ENCODE peak calls at places on chromosomes 11 and 22, in nine cellular contexts. T is spleen; Y is colonic mucosa; F is effector memory CD4-positive, alpha-beta T cell; A is fibroblast of lung; O is keratinocyte; N is AG04450; L is tibial artery; C is caudate nucleus. Q is an unnamed sample.

GRCh38 chr11:67053896-67054850 is 2.5 kb upstream of the RHOD start:
- DNase-seq in L (peak), O (no peak), C (peak), N (no peak), Y (peak), A (peak), T (no peak), F (no peak), Q (peak)

GRCh38 chr22:44181912-44182590 is 1.3 kb downstream of the PARVG start:
- DNase-seq in N (no peak), Y (no peak), T (peak), C (no peak), L (no peak), O (no peak), F (no peak), A (no peak), Q (no peak)

GRCh38 chr11:63829823-63830489 is 9.0 kb upstream of the MARK2 start:
- DNase-seq in O (no peak), T (no peak), Y (no peak), A (peak), C (no peak), N (no peak), L (no peak), F (no peak), Q (no peak)

GRCh38 chr11:2251138-2251537 is 19.2 kb downstream of the ASCL2 start:
- DNase-seq in N (no peak), C (no peak), L (no peak), A (no peak), T (peak), Y (no peak), F (no peak), O (no peak), Q (no peak)

GRCh38 chr22:26544489-26544888 is 32.2 kb upstream of the TFIP11 start:
- DNase-seq in T (no peak), O (no peak), N (no peak), F (no peak), L (no peak), C (no peak), A (no peak), Y (no peak), Q (no peak)

GRCh38 chr22:49062155-49063039 is 765.3 kb downstream of the BRD1 start:
- DNase-seq in N (no peak), F (no peak), T (no peak), O (no peak), Y (no peak), A (no peak), L (no peak), C (no peak), Q (no peak)

GRCh38 chr11:30917859-30918478 is 331.8 kb upstream of the MPPED2 start:
- DNase-seq in C (no peak), A (peak), T (no peak), Y (no peak), F (no peak), N (peak), L (no peak), O (no peak), Q (no peak)

GRCh38 chr11:72146625-72147024 is 11.1 kb downstream of the FOLR3 start:
- DNase-seq in Y (no peak), O (no peak), A (no peak), C (no peak), F (no peak), T (no peak), N (no peak), L (no peak), Q (no peak)

GRCh38 chr22:20803696-20804324 is 29.9 kb downstream of the SERPIND1 start:
- DNase-seq in Y (peak), A (peak), N (peak), O (no peak), T (peak), C (no peak), F (no peak), L (no peak), Q (no peak)

GRCh38 chr11:1302461-1303073 is 6.9 kb downstream of the TOLLIP start:
- DNase-seq in O (no peak), L (no peak), A (no peak), Y (peak), N (no peak), C (no peak), T (peak), F (no peak), Q (no peak)

GRCh38 chr11:8702598-8702915 is 20.0 kb downstream of the RPL27A start:
- DNase-seq in Y (no peak), T (no peak), F (no peak), O (no peak), L (no peak), C (no peak), N (no peak), A (no peak), Q (no peak)

GRCh38 chr11:65436412-65437032 is 13.9 kb downstream of the NEAT1 start:
- DNase-seq in T (no peak), N (no peak), C (no peak), O (no peak), A (no peak), L (no peak), Y (peak), F (no peak), Q (no peak)

GRCh38 chr11:1531961-1532586 is 40.0 kb downstream of the DUSP8 start:
- DNase-seq in F (no peak), L (peak), N (no peak), A (no peak), T (no peak), Y (no peak), O (peak), C (no peak), Q (no peak)

GRCh38 chr11:75233688-75234295 is 6.8 kb upstream of the TPBGL start:
- DNase-seq in F (no peak), L (no peak), T (no peak), C (no peak), O (peak), A (peak), Y (peak), N (peak), Q (no peak)

GRCh38 chr11:69912911-69913451 is 93.8 kb upstream of the FGF3 start:
- DNase-seq in L (peak), N (no peak), A (peak), C (no peak), Y (no peak), O (no peak), F (no peak), T (peak), Q (no peak)

GRCh38 chr11:22539851-22540376 is 85.7 kb downstream of the FANCF start:
- DNase-seq in Y (no peak), T (no peak), F (no peak), C (no peak), A (peak), O (no peak), N (no peak), L (no peak), Q (no peak)

GRCh38 chr22:41405588-41405987 is 23.8 kb downstream of the TEF start:
- DNase-seq in F (no peak), N (no peak), L (no peak), A (no peak), T (peak), C (no peak), Y (no peak), O (no peak), Q (no peak)

GRCh38 chr11:128052912-128053641 is 534.3 kb downstream of the ETS1 start:
- DNase-seq in L (no peak), F (no peak), A (peak), N (no peak), T (no peak), Y (no peak), C (no peak), O (no peak), Q (no peak)

GRCh38 chr22:29916007-29916544 is 33.1 kb downstream of the MTMR3 start:
- DNase-seq in A (no peak), O (no peak), Y (no peak), L (no peak), N (peak), C (no peak), T (no peak), F (no peak), Q (no peak)

GRCh38 chr11:122509899-122510298 is 145.6 kb upstream of the UBASH3B start:
- DNase-seq in N (no peak), A (no peak), O (no peak), C (no peak), F (no peak), L (no peak), Y (no peak), T (no peak), Q (no peak)

GRCh38 chr11:91630916-91631673 is 593.5 kb upstream of the FAT3 start:
- DNase-seq in C (no peak), T (no peak), A (no peak), O (no peak), F (no peak), L (no peak), N (no peak), Y (no peak), Q (no peak)

GRCh38 chr11:112834277-112834755 is 126.9 kb upstream of the NCAM1 start:
- DNase-seq in N (no peak), Y (no peak), C (peak), A (no peak), F (no peak), L (no peak), O (no peak), T (no peak), Q (no peak)

GRCh38 chr11:17612221-17613188 is 65.4 kb downstream of the OTOG start:
- DNase-seq in N (no peak), C (no peak), T (no peak), Y (peak), F (no peak), A (no peak), L (no peak), O (no peak), Q (no peak)

GRCh38 chr11:66489636-66490035 is 9.4 kb downstream of the DPP3 start:
- DNase-seq in O (no peak), N (no peak), F (no peak), C (no peak), Y (no peak), L (no peak), T (no peak), A (no peak), Q (no peak)

GRCh38 chr11:42631223-42631843 is 680.5 kb upstream of the API5 start:
- DNase-seq in Y (no peak), A (no peak), L (no peak), N (no peak), F (no peak), T (no peak), C (no peak), O (peak), Q (no peak)

GRCh38 chr11:113481226-113481625 is 6.0 kb upstream of the DRD2 start:
- DNase-seq in A (no peak), C (no peak), F (no peak), Y (no peak), O (no peak), L (no peak), T (no peak), N (no peak), Q (no peak)

GRCh38 chr11:76512851-76513653 is 68.2 kb downstream of the EMSY start:
- DNase-seq in F (no peak), L (no peak), T (no peak), N (peak), O (no peak), C (no peak), Y (no peak), A (peak), Q (no peak)

GRCh38 chr11:111476366-111476765 is 35.8 kb downstream of the BTG4 start:
- DNase-seq in F (no peak), O (no peak), Y (no peak), C (no peak), L (no peak), A (no peak), T (no peak), N (no peak), Q (no peak)

GRCh38 chr11:2305140-2305861 is 3.5 kb downstream of the TSPAN32 start:
- DNase-seq in N (no peak), L (peak), O (no peak), A (peak), F (peak), C (peak), T (peak), Y (peak), Q (peak)

GRCh38 chr11:107009190-107009589 is 9.1 kb downstream of the GUCY1A2 start:
- DNase-seq in N (no peak), Y (no peak), F (no peak), T (no peak), O (no peak), L (no peak), C (no peak), A (no peak), Q (no peak)

GRCh38 chr11:11580831-11581492 is 40.8 kb downstream of the GALNT18 start:
- DNase-seq in N (no peak), O (no peak), C (no peak), A (no peak), L (no peak), F (no peak), T (no peak), Y (no peak), Q (no peak)

GRCh38 chr11:34866375-34866774 is 49.8 kb downstream of the APIP start:
- DNase-seq in Y (no peak), O (no peak), A (peak), F (no peak), N (no peak), L (peak), C (no peak), T (no peak), Q (no peak)

GRCh38 chr22:44019846-44020245 is 4.3 kb upstream of the PARVB start:
- DNase-seq in C (no peak), A (no peak), Y (no peak), L (no peak), F (no peak), T (no peak), O (no peak), N (no peak), Q (no peak)

GRCh38 chr22:49204599-49205214 is 623.0 kb downstream of the BRD1 start:
- DNase-seq in Y (no peak), N (no peak), L (peak), F (no peak), C (no peak), A (no peak), T (peak), O (no peak), Q (no peak)

GRCh38 chr11:100925935-100926334 is 203.7 kb downstream of the PGR start:
- DNase-seq in C (no peak), Y (no peak), T (no peak), L (no peak), N (no peak), F (no peak), O (peak), A (peak), Q (no peak)

GRCh38 chr11:120055646-120056045 is 82.3 kb downstream of the TRIM29 start:
- DNase-seq in O (peak), C (no peak), L (no peak), N (no peak), F (no peak), T (no peak), Y (no peak), A (no peak), Q (no peak)

GRCh38 chr11:61496602-61497400 is 11.7 kb upstream of the LRRC10B start:
- DNase-seq in O (no peak), A (no peak), N (no peak), T (no peak), C (no peak), L (no peak), F (no peak), Y (no peak), Q (no peak)

GRCh38 chr11:61095022-61095421 is 7.3 kb upstream of the CD5 start:
- DNase-seq in O (no peak), N (no peak), T (no peak), F (no peak), C (no peak), L (no peak), Y (no peak), A (no peak), Q (no peak)

GRCh38 chr11:118241191-118242098 is 10.7 kb downstream of the MPZL3 start:
- DNase-seq in C (peak), T (peak), O (peak), A (no peak), L (no peak), N (no peak), F (peak), Y (peak), Q (peak)

GRCh38 chr11:118238397-118238796 is 13.6 kb upstream of the JAML start:
- DNase-seq in O (no peak), L (no peak), Y (no peak), T (no peak), A (no peak), N (no peak), C (no peak), F (no peak), Q (no peak)

GRCh38 chr11:118236170-118236569 is 11.4 kb upstream of the JAML start:
- DNase-seq in A (no peak), N (no peak), Y (no peak), F (no peak), O (no peak), C (no peak), L (no peak), T (no peak), Q (no peak)

GRCh38 chr11:118238947-118239346 is 13.2 kb downstream of the MPZL3 start:
- DNase-seq in L (no peak), A (no peak), N (no peak), Y (no peak), T (no peak), F (no peak), O (no peak), C (no peak), Q (no peak)

DNA sequence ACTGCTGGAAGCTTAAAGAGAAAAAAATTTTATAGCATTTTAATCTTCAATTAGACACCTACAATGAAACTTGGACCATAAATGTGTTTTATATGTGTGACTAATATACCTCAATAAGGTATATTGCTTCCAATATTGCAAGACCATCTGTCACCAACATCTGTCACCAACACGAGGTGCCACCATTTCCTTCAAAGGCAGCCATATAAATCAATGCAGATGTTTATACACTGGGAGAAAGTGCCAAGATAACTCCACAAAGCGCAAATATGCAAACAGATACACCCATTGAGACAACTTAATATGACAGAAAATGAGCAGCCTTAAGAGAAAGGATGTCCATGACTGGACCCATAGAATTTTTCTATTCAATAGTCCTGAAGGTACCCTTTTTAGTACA is 12.7 kb downstream of the MPZL3 start:
- DNase-seq in O (no peak), A (no peak), L (no peak), C (no peak), N (no peak), Y (no peak), T (no peak), F (no peak), Q (no peak)
- H3K27ac ChIP-seq in O (no peak), A (no peak), L (no peak), C (no peak), N (no peak), Y (peak), T (peak), F (peak), Q (no peak)

GRCh38 chr11:102669664-102670063 is 35.9 kb downstream of the MMP27 start:
- DNase-seq in N (no peak), C (no peak), L (no peak), O (no peak), F (no peak), Y (no peak), A (no peak), T (no peak), Q (no peak)
- H3K27ac ChIP-seq in N (no peak), C (no peak), L (no peak), O (no peak), F (no peak), Y (no peak), A (no peak), T (no peak), Q (no peak)

GRCh38 chr11:45671246-45672171 is 6.1 kb upstream of the CHST1 start:
- DNase-seq in Y (no peak), O (no peak), N (no peak), F (no peak), C (peak), A (no peak), T (no peak), L (no peak), Q (no peak)

GRCh38 chr11:45670386-45671135 is 5.1 kb upstream of the CHST1 start:
- DNase-seq in O (no peak), C (no peak), A (no peak), F (no peak), L (no peak), N (no peak), T (no peak), Y (no peak), Q (no peak)

GRCh38 chr11:45669146-45669545 is 3.7 kb upstream of the CHST1 start:
- DNase-seq in A (no peak), L (no peak), T (no peak), O (no peak), C (no peak), N (no peak), F (no peak), Y (no peak), Q (no peak)

GRCh38 chr11:45667929-45668680 is 2.7 kb upstream of the CHST1 start:
- DNase-seq in O (no peak), Y (no peak), N (no peak), A (no peak), C (no peak), L (no peak), F (no peak), T (no peak), Q (no peak)

GRCh38 chr11:45669956-45670355 is 4.5 kb upstream of the CHST1 start:
- DNase-seq in C (no peak), N (no peak), O (no peak), F (no peak), A (no peak), L (no peak), T (no peak), Y (no peak), Q (no peak)
- H3K27ac ChIP-seq in C (no peak), N (no peak), O (no peak), F (no peak), A (no peak), L (no peak), T (no peak), Y (no peak), Q (no peak)

GRCh38 chr22:24409707-24410106 is 17.7 kb upstream of the ADORA2A start:
- DNase-seq in Y (no peak), O (no peak), N (no peak), F (no peak), C (no peak), L (no peak), A (no peak), T (no peak), Q (no peak)

GRCh38 chr22:24408630-24409029 is 18.8 kb upstream of the ADORA2A start:
- DNase-seq in T (no peak), O (no peak), A (no peak), F (no peak), Y (no peak), N (no peak), L (no peak), C (no peak), Q (no peak)

GRCh38 chr22:24407278-24407665 is 20.1 kb upstream of the ADORA2A start:
- DNase-seq in L (no peak), A (no peak), C (no peak), F (no peak), O (no peak), N (no peak), T (no peak), Y (no peak), Q (no peak)

GRCh38 chr22:24406322-24407277 is 20.8 kb upstream of the ADORA2A start:
- DNase-seq in T (no peak), A (no peak), C (no peak), F (no peak), Y (no peak), O (no peak), L (no peak), N (no peak), Q (no peak)

DNA sequence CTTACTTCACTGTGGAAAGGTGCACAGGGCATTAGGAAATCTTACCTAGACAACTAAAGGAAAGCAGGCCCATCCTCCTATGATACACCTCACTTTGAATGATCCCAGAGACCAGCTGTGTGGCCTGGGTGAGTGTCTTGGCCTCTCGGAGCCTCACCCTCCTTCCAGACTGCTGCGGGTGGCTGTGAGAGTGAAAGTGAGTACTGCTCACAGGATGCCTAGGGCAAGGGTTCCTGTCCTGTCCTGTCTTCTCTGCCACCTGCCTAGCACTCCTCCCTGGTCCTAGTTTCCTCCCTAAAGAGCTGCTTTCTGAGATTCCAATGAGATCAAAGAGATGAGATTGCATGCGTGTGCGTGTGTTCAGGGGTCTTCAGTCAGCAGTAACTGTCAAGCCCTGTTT is 19.5 kb upstream of the ADORA2A start:
- DNase-seq in N (no peak), O (no peak), C (no peak), L (no peak), T (no peak), Y (no peak), A (no peak), F (no peak), Q (no peak)
- H3K27ac ChIP-seq in N (no peak), O (no peak), C (peak), L (no peak), T (no peak), Y (no peak), A (no peak), F (no peak), Q (no peak)

Q was measured in CD8-positive, alpha-beta T cell.